ENCODE peak calls at places on chromosome 7, in seven cellular contexts. W is spleen, Z is colonic mucosa, D is kidney, M is OCI-LY7, N is fibroblast of lung, T is SK-N-SH. A is an unnamed sample.

GRCh38 chr7:77995717-77996116 is 197.1 kb downstream of the PHTF2 start:
- DNase-seq in D (no peak), W (no peak), Z (no peak), M (peak; percentile 14), T (no peak), N (no peak), A (no peak)

GRCh38 chr7:138125598-138126111 is 49.4 kb downstream of the AKR1D1 start:
- DNase-seq in N (peak; percentile 2), T (no peak), M (no peak), D (no peak), Z (no peak), W (no peak), A (peak; percentile 64)

GRCh38 chr7:132547806-132548205 is 28.5 kb downstream of the PLXNA4 start:
- DNase-seq in D (no peak), N (no peak), M (no peak), Z (no peak), W (no peak), T (no peak), A (no peak)

GRCh38 chr7:25795824-25796235 is 356.2 kb upstream of the NFE2L3 start:
- DNase-seq in D (no peak), N (peak; percentile 83), Z (no peak), T (no peak), W (no peak), M (no peak), A (no peak)

GRCh38 chr7:108073305-108074070 is 56.7 kb downstream of the LAMB4 start:
- DNase-seq in M (no peak), D (no peak), N (no peak), Z (peak; percentile 29), W (no peak), T (no peak), A (no peak)

GRCh38 chr7:94178247-94178646 is 174.1 kb upstream of the BET1 start:
- DNase-seq in N (no peak), W (no peak), T (no peak), M (no peak), Z (no peak), D (no peak), A (no peak)

GRCh38 chr7:28192786-28193581 is 12.4 kb upstream of the JAZF1 start:
- DNase-seq in D (no peak), N (no peak), M (no peak), Z (no peak), W (no peak), T (no peak), A (no peak)

GRCh38 chr7:149732111-149732561 is 41.3 kb downstream of the ZNF467 start:
- DNase-seq in W (peak; percentile 70), N (no peak), Z (no peak), M (no peak), D (peak; percentile 46), T (no peak), A (no peak)

GRCh38 chr7:32921896-32922295 is 30.3 kb upstream of the KBTBD2 start:
- DNase-seq in M (no peak), D (no peak), W (no peak), T (no peak), Z (no peak), N (no peak), A (no peak)

GRCh38 chr7:136342221-136342620 is 365.1 kb upstream of the MTPN start:
- DNase-seq in D (no peak), N (no peak), T (no peak), M (no peak), W (no peak), Z (no peak), A (no peak)

GRCh38 chr7:50782376-50783208 is at the start of gene GRB10:
- DNase-seq in N (peak; percentile 36), W (no peak), M (no peak), T (peak; percentile 65), Z (no peak), D (peak; percentile 77), A (no peak)

DNA sequence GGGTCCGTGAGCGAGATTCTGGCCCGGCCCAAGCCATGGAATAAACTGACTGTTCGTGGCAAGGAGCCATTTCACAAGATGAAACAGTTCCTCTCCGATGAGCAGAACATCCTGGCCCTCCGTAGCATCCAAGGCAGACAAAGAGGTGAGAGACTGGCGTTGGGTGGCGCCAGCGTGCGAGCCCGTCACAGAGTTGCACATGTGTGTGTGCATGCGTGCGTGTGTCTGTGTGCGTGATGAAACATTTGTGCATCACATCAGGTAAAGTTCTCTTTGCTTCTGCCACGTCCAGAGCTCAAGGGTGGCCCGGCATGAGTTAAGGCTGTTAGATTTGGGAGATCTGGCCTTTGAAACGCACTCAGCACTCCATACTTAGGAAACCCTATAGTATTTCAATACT is 89.5 kb upstream of the SH2B2 start:
- DNase-seq in T (no peak), W (no peak), Z (no peak), D (no peak), N (no peak), M (no peak), A (no peak)
- H3K27ac ChIP-seq in T (no peak overlapping the region), W (no peak overlapping the region), Z (no peak overlapping the region), D (no peak overlapping the region), N (no peak overlapping the region), M (no peak overlapping the region), A (no peak overlapping the region)

DNA sequence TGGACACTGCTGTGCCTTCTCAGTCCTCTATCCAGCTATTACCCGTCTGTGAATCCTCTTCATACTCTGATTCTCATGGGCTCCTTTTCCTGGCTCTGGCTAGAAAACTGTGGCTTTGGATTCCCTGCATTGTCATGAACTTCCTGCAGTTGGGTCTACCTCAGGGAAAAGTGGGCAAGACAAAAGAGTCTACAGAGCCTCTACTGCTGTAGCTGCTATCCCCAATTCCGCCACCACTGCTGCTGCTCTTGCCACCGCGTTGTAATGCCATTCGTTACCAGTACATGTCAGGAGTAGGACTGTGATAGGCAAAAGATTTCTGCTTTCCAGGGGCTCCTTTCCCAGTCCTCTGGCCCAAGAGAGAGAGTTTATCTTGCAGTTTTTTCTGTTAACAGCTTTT is 23.9 kb upstream of the PPP1R17 start:
- DNase-seq in T (no peak), N (no peak), D (no peak), Z (no peak), W (no peak), M (no peak), A (no peak)
- TF ChIP-seq CTCF in T (no peak), N (no peak), D (no peak), Z (no peak), W (no peak), M (no peak), A (no peak)

GRCh38 chr7:112449902-112450806 is at the start of gene IFRD1:
- DNase-seq in W (peak; percentile 99), D (peak; percentile 100), T (peak; percentile 98), Z (peak; percentile 99), N (peak; percentile 99), M (peak; percentile 97), A (peak; percentile 98)

GRCh38 chr7:112448891-112449290 is 1.4 kb upstream of the IFRD1 start:
- DNase-seq in Z (peak; percentile 19), N (no peak), T (no peak), W (no peak), M (no peak), D (no peak), A (peak; percentile 8)

GRCh38 chr7:112452102-112452888 is 2.0 kb downstream of the IFRD1 start:
- DNase-seq in W (no peak), M (peak; percentile 60), Z (peak; percentile 35), D (no peak), T (peak; percentile 20), N (peak; percentile 55), A (peak; percentile 35)

GRCh38 chr7:112449353-112449752 is 907 bp upstream of the IFRD1 start:
- DNase-seq in T (no peak), Z (peak; percentile 62), D (no peak), N (no peak), M (peak; percentile 4), W (no peak), A (peak; percentile 78)

DNA sequence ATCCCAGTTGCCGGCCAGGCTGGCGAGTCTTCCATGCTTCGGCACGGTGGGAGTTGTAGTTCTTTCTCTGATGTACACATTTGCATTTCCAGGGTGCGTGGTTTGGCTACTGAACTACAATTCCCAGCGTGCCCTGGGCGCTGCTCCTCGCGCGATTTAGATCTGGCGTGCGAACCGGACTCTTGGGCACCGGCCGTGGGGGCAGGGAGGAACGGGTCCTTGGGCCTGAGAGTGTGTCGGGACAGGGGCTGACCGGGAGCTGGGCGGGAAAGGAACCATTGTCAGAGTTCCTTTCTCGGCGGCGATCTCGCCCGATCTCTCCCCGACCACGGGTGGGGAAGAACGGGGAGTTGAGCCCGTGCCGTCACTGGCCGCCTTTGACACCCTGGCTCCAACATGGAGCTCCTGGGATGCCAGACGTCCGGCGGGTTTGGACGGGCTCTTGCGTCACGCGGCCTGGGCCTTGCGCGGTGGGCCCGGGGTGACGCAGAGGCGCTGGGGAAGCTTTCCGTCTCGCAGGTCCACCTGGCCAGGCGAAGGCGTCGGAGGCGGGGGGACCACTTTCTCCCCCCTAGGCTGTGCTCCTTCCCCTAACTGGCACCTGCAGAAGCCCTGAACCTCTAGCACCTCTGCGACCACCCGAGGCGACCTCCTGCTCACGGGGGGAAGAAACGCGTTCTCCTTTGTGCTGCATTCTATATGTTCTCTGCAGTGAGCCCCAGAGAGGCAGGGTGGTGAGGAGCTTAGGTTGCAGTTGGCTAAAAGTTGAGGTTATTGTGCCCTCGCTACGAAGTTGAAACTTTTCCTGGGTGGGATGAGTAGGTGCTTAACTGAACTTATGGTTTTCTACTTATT is 774 bp downstream of the IFRD1 start:
- DNase-seq in Z (peak; percentile 96), W (peak; percentile 97), D (peak; percentile 97), T (peak; percentile 93), N (peak; percentile 98), M (peak; percentile 96), A (peak; percentile 91)
- H3K27ac ChIP-seq in Z (peak overlapping the region; percentile 93), W (peak overlapping the region; percentile 97), D (peak overlapping the region; percentile 99), T (peak overlapping the region; percentile 99), N (peak overlapping the region; percentile 99), M (peak overlapping the region; percentile 74), A (peak overlapping the region; percentile 90)

GRCh38 chr7:130793855-130794618 is 60.0 kb upstream of the KLF14 start:
- DNase-seq in D (no peak), Z (no peak), M (no peak), T (no peak), N (peak; percentile 55), W (no peak), A (peak; percentile 5)
- TF ChIP-seq CTCF in D (no peak), Z (no peak), M (no peak), T (no peak), N (peak; percentile 27), W (no peak), A (peak; percentile 62)

GRCh38 chr7:100864263-100864845 is 2.8 kb upstream of the TRIP6 start:
- DNase-seq in T (no peak), W (no peak), N (no peak), M (no peak), D (no peak), Z (no peak), A (no peak)
- H3K27ac ChIP-seq in T (no peak overlapping the region), W (no peak overlapping the region), N (no peak overlapping the region), M (no peak overlapping the region), D (no peak overlapping the region), Z (no peak overlapping the region), A (peak overlapping the region; percentile 100)

GRCh38 chr7:140397784-140398750 is at the start of gene SLC37A3:
- DNase-seq in D (peak; percentile 95), M (peak; percentile 83), N (peak; percentile 68), Z (peak; percentile 93), T (peak; percentile 99), W (peak; percentile 97), A (peak; percentile 92)
- TF ChIP-seq CTCF in D (no peak), M (no peak), N (no peak), Z (no peak), T (peak; percentile 11), W (no peak), A (no peak)

DNA sequence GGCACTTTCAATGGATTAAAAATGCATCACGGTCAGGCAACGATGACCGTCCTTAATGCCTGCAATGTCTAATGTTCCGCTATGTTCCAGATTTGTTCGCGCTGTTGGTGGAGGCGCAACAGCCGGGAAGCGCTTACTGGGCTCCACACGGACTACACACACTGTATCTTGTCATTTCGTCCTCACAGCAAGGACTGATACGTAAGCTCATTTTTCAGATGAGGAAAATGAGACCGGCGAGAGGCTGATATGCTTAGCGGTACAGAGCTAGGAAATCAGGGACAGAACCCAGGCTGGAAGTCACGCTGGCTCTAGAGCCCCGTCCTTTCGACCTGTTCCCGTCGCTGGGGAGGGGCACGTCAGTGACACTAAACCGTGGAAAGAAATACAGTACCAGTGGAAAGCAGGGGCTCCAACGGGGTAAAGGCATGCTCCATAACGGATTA is 664 bp downstream of the TPK1 start:
- DNase-seq in N (peak; percentile 65), Z (peak; percentile 39), M (peak; percentile 54), T (peak; percentile 65), W (no peak), D (peak; percentile 71), A (no peak)
- H3K27ac ChIP-seq in N (peak overlapping the region; percentile 61), Z (peak overlapping the region; percentile 92), M (peak overlapping the region; percentile 85), T (peak overlapping the region; percentile 58), W (peak overlapping the region; percentile 97), D (peak overlapping the region; percentile 90), A (peak overlapping the region; percentile 96)

A was measured in RWPE1.